ENCODE peak calls at places on chromosomes 13 and 19, in four cellular contexts. K, X, O and Z are unnamed samples.

GRCh38 chr13:37640499-37640898 is 41.9 kb upstream of the POSTN start:
- DNase-seq in K (peak), X (peak), O (no peak), Z (peak)

GRCh38 chr19:21491161-21491560 is 14.2 kb upstream of the ZNF429 start:
- DNase-seq in K (no peak), X (no peak), O (no peak), Z (peak)

GRCh38 chr19:40717880-40718773 is 1.2 kb downstream of the ITPKC start:
- DNase-seq in K (no peak), X (peak), O (no peak), Z (no peak)

GRCh38 chr19:18710986-18711751 is 27.7 kb downstream of the CRTC1 start:
- DNase-seq in K (no peak), X (peak), O (peak), Z (peak)

GRCh38 chr13:101219609-101220265 is 196.6 kb downstream of the NALCN start:
- DNase-seq in K (no peak), X (no peak), O (no peak), Z (peak)

GRCh38 chr13:102028198-102028597 is 373.6 kb downstream of the FGF14 start:
- DNase-seq in K (no peak), X (no peak), O (no peak), Z (no peak)

GRCh38 chr13:29934531-29935308 is 84.3 kb upstream of the UBL3 start:
- DNase-seq in K (no peak), X (no peak), O (no peak), Z (no peak)

GRCh38 chr19:15780595-15781418 is 6.7 kb upstream of the OR10H5 start:
- DNase-seq in K (no peak), X (no peak), O (no peak), Z (no peak)

GRCh38 chr13:96091164-96091931 is 1.4 kb downstream of the HS6ST3 start:
- DNase-seq in K (no peak), X (no peak), O (no peak), Z (peak)

GRCh38 chr19:1250374-1251232 is 2.2 kb downstream of the MIDN start:
- DNase-seq in K (no peak), X (peak), O (no peak), Z (peak)

GRCh38 chr19:13401388-13401787 is 104.9 kb downstream of the CACNA1A start:
- DNase-seq in K (peak), X (peak), O (no peak), Z (peak)

GRCh38 chr19:32519023-32519422 is 62.0 kb upstream of the PDCD5 start:
- DNase-seq in K (no peak), X (no peak), O (no peak), Z (peak)

GRCh38 chr13:36344886-36345437 is 1.2 kb downstream of the SPART start:
- DNase-seq in K (no peak), X (no peak), O (no peak), Z (peak)

GRCh38 chr19:16216744-16217670 is 19.3 kb downstream of the AP1M1 start:
- DNase-seq in K (no peak), X (no peak), O (no peak), Z (no peak)

GRCh38 chr19:6357995-6358394 is 3.3 kb upstream of the CLPP start:
- DNase-seq in K (no peak), X (no peak), O (no peak), Z (no peak)

GRCh38 chr19:13016628-13017305 is 21.5 kb downstream of the NFIX start:
- DNase-seq in K (no peak), X (no peak), O (no peak), Z (no peak)

GRCh38 chr13:39676315-39676876 is 20.9 kb downstream of the COG6 start:
- DNase-seq in K (no peak), X (peak), O (no peak), Z (peak)

GRCh38 chr13:40983269-40983668 is 35.8 kb downstream of the ELF1 start:
- DNase-seq in K (no peak), X (no peak), O (no peak), Z (peak)

GRCh38 chr19:40592170-40592569 is 9.0 kb upstream of the LTBP4 start:
- DNase-seq in K (no peak), X (peak), O (no peak), Z (peak)

GRCh38 chr19:5907216-5907615 is 2.5 kb downstream of the VMAC start:
- DNase-seq in K (no peak), X (no peak), O (no peak), Z (no peak)

GRCh38 chr13:25973576-25973975 is 78.2 kb downstream of the SHISA2 start:
- DNase-seq in K (no peak), X (no peak), O (no peak), Z (no peak)

GRCh38 chr19:32091196-32091595 is 254.2 kb upstream of the ZNF507 start:
- DNase-seq in K (no peak), X (no peak), O (no peak), Z (no peak)

GRCh38 chr19:14536926-14537692 is 7.7 kb downstream of the TECR start:
- DNase-seq in K (no peak), X (peak), O (peak), Z (peak)

GRCh38 chr19:32830231-32831014 is 39.1 kb downstream of the SLC7A9 start:
- DNase-seq in K (no peak), X (peak), O (no peak), Z (peak)

GRCh38 chr19:12789098-12789903 is 2.0 kb upstream of the JUNB start:
- DNase-seq in K (no peak), X (no peak), O (no peak), Z (peak)

GRCh38 chr19:52527954-52528326 is 472 bp downstream of the ZNF808 start:
- DNase-seq in K (no peak), X (peak), O (no peak), Z (no peak)

GRCh38 chr19:12055784-12056183 is 3.0 kb upstream of the ZNF878 start:
- DNase-seq in K (no peak), X (no peak), O (no peak), Z (no peak)

GRCh38 chr19:1037553-1038115 is 2.3 kb upstream of the ABCA7 start:
- DNase-seq in K (no peak), X (no peak), O (no peak), Z (no peak)

GRCh38 chr19:27773318-27774094 is 1439.4 kb downstream of the UQCRFS1 start:
- DNase-seq in K (no peak), X (no peak), O (peak), Z (no peak)

GRCh38 chr13:41231786-41232185 is 31.6 kb downstream of the MTRF1 start:
- DNase-seq in K (no peak), X (no peak), O (no peak), Z (peak)

GRCh38 chr19:4362871-4363545 is 19.6 kb downstream of the MPND start:
- DNase-seq in K (no peak), X (no peak), O (no peak), Z (no peak)

GRCh38 chr13:77980592-77980991 is 62.0 kb upstream of the EDNRB start:
- DNase-seq in K (peak), X (peak), O (no peak), Z (peak)

GRCh38 chr13:33164331-33164730 is 121.2 kb downstream of the STARD13 start:
- DNase-seq in K (no peak), X (no peak), O (no peak), Z (no peak)

GRCh38 chr13:112894673-112895481 is 74.1 kb upstream of the MCF2L start:
- DNase-seq in K (no peak), X (no peak), O (no peak), Z (no peak)
- H3K4me3 ChIP-seq in K (no peak), X (no peak), O (peak), Z (no peak)

GRCh38 chr19:30733826-30734550 is 361.8 kb downstream of the ZNF536 start:
- DNase-seq in K (no peak), X (no peak), O (no peak), Z (no peak)
- TF ChIP-seq CTCF in K (no peak), X (no peak), O (no peak), Z (peak)

GRCh38 chr13:86020350-86021002 is 221.3 kb upstream of the SLITRK6 start:
- DNase-seq in K (no peak), X (no peak), O (no peak), Z (peak)
- H3K4me3 ChIP-seq in K (no peak), X (no peak), O (no peak), Z (no peak)

GRCh38 chr13:23510979-23511735 is 59.1 kb upstream of the TNFRSF19 start:
- DNase-seq in K (no peak), X (no peak), O (no peak), Z (peak)
- TF ChIP-seq CTCF in K (peak), X (peak), O (peak), Z (peak)

GRCh38 chr13:28534210-28534609 is 39.3 kb upstream of the FLT1 start:
- DNase-seq in K (no peak), X (no peak), O (no peak), Z (no peak)

GRCh38 chr13:28532226-28533048 is 37.5 kb upstream of the FLT1 start:
- DNase-seq in K (no peak), X (no peak), O (no peak), Z (peak)

GRCh38 chr13:28533441-28534166 is 38.7 kb upstream of the FLT1 start:
- DNase-seq in K (no peak), X (no peak), O (no peak), Z (peak)

GRCh38 chr13:28531956-28532225 is 37.0 kb upstream of the FLT1 start:
- DNase-seq in K (no peak), X (no peak), O (no peak), Z (no peak)

DNA sequence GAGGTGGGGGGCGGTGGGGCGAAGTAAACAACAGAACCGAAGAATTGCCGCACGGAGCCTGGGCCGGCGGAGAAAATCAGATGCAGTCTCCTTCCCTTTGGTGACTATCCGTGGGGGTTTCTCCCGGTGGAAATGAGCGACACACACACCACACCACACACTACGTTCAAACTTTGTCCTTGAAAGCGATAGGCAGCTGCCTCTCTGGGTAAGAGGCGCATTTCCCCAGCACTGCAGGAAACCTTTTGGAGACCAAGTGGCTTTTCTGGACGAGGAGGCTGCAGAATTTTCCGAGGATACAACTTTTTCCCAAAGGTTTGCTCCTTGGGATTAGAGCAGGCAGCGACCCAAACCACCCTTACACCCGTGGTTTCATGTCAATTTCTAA is 38.1 kb upstream of the FLT1 start:
- DNase-seq in K (no peak), X (no peak), O (no peak), Z (peak)
- H3K4me3 ChIP-seq in K (peak), X (peak), O (peak), Z (peak)

DNA sequence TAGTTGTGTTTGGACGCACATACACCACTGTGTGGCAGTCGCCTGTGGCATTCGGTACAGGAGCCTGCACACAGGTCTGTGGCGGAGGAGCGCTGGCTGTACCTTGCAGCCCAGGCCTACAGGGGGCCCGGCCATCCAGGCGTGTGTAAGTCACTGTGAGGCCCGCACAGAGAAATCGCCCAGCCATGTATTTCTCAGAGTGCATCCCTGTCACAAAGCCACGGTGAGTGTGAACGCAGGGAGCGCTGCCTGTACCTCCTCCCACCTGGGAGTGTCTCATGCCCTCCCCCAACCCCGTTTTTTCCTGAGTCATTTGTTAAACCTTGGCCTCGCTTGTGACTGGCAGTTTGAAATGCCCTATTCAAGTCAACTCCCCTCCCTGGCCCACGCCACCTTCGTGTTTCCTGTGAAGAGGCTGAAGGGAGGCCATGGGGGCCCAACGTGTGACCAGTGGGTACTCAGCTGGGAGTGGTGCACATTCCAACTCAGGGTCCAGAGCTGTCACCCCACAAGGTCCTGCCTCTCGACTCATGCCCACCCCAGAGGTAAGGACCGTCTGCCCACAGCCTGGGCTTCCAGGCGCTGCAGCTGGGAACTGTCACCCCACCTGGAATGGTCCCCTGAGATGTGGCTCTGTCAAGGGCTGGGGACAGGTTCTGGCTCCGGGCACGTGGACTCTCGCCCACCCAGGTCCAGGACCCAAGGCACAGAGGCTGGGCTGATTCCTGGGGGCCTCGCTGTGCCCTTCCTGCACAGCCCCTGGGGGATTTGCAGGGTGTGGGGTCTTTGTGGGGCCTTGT is 11.6 kb upstream of the RASA3 start:
- DNase-seq in K (no peak), X (no peak), O (no peak), Z (no peak)
- TF ChIP-seq CTCF in K (peak), X (no peak), O (no peak), Z (peak)

DNA sequence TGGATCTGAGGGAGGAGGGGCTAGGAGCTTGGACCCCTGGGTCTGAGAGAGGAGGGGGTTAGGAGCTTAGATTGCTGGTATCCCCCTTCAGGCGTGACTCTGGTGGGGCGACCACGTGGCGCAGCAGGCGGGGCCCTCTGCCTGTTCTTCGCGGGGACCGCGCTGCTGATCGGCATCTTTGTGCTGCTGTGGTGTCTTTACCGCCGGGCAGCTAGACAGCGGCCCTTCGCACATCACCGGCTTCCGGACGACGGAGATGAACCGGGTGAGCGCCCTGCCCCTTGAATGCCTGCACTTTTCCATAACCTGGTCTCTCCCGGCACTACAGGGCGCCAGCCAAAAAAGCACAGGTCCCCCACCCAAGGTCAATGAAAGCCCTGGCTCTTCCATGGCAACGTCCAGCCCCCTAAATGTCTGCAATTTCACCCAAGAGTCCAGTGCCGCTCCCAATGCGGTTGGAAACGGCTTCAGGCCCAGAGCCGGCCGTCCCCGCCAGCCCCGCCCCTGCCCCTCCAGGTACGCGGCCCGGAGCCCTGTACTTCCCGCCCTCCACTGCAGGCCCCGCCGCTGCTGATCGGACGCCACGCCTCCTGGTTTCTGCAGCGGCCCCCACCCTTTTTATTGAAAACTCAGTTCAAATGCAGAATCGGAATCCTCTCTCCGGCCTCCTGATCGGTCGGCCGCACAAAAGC is 2.8 kb downstream of the GFY start:
- DNase-seq in K (no peak), X (no peak), O (no peak), Z (no peak)
- H3K4me3 ChIP-seq in K (no peak), X (no peak), O (peak), Z (no peak)

DNA sequence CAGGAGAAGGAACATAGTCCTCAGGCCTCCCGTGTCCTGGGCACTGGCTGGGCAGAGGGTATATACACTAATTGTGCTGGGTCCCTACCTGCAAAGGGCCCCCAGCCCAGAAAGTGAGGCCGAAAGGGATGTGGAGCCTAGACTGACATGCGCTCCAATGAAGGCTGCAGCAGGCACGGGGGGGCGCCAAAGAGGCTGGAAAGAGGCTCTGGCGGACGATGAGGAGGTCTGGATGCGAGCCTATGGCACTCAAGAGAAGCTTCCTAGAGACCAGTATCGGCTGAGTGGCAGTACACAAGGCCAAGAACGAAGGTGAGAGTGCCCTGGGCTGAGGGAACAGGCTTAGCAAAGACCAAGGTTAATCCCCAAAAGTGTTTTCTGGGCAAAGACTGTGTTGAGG is 16.6 kb downstream of the VRK3 start:
- DNase-seq in K (no peak), X (no peak), O (no peak), Z (peak)
- TF ChIP-seq CTCF in K (peak), X (peak), O (no peak), Z (peak)

DNA sequence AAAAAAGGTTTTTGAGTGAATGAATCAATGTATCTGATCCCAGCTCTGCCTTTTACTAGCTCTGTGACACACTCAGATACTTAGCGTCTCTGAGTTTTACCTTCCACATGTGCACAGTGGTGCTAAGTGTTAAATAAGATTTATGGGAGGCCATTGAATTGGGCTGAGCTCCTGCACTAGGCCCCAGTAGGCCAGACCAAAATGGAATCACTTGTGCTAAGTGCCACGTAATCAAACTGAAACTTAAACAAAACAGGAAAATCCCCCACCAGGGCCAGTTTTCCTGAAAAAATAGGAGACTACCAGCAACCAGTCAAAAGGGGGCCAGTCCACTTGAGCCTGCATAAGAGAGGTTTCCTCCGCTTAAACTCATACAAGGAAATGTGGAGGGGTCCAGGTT is 40.9 kb downstream of the GJA3 start:
- DNase-seq in K (no peak), X (no peak), O (no peak), Z (no peak)
- H3K4me3 ChIP-seq in K (no peak), X (no peak), O (no peak), Z (no peak)